ENCODE peak calls at places on chromosome 10, in five cellular contexts. One of them, this sample, is unnamed.

GRCh38 chr10:14185501-14186045 is 145.2 kb downstream of the FRMD4A start:
- DNase-seq in HepG2: peak; percentile 84
- DNase-seq in NT2/D1: peak; percentile 64
- DNase-seq in H1: peak; percentile 64
- DNase-seq in GM12878: peak; percentile 86
- DNase-seq in this sample: peak; percentile 52

GRCh38 chr10:87605656-87606308 is 53.9 kb upstream of the PAPSS2 start:
- DNase-seq in H1: no peak
- DNase-seq in HepG2: no peak
- DNase-seq in NT2/D1: no peak
- DNase-seq in GM12878: no peak
- DNase-seq in this sample: no peak

GRCh38 chr10:117439243-117439912 is 64.1 kb upstream of the PDZD8 start:
- DNase-seq in H1: no peak
- DNase-seq in NT2/D1: no peak
- DNase-seq in HepG2: no peak
- DNase-seq in GM12878: no peak
- DNase-seq in this sample: no peak

GRCh38 chr10:3838723-3839437 is 53.9 kb upstream of the KLF6 start:
- DNase-seq in NT2/D1: no peak
- DNase-seq in GM12878: no peak
- DNase-seq in H1: no peak
- DNase-seq in HepG2: no peak
- DNase-seq in this sample: no peak

GRCh38 chr10:104441601-104442000 is 88.0 kb downstream of the CFAP58 start:
- DNase-seq in GM12878: no peak
- DNase-seq in H1: no peak
- DNase-seq in NT2/D1: no peak
- DNase-seq in HepG2: no peak
- DNase-seq in this sample: no peak

GRCh38 chr10:68992721-68993440 is 4.3 kb downstream of the KIFBP start:
- DNase-seq in GM12878: no peak
- DNase-seq in NT2/D1: no peak
- DNase-seq in H1: no peak
- DNase-seq in HepG2: no peak
- DNase-seq in this sample: no peak

GRCh38 chr10:86180861-86181260 is 185.7 kb downstream of the GRID1 start:
- DNase-seq in NT2/D1: no peak
- DNase-seq in HepG2: no peak
- DNase-seq in GM12878: no peak
- DNase-seq in H1: no peak
- DNase-seq in this sample: no peak

GRCh38 chr10:27605337-27605736 is 101.2 kb downstream of the RAB18 start:
- DNase-seq in HepG2: no peak
- DNase-seq in GM12878: no peak
- DNase-seq in NT2/D1: no peak
- DNase-seq in H1: no peak
- DNase-seq in this sample: no peak

GRCh38 chr10:89373916-89374711 is 3.7 kb upstream of the IFIT1B start:
- DNase-seq in NT2/D1: no peak
- DNase-seq in GM12878: no peak
- DNase-seq in HepG2: peak; percentile 93
- DNase-seq in H1: no peak
- DNase-seq in this sample: no peak

GRCh38 chr10:69439350-69439739 is 11.9 kb upstream of the TSPAN15 start:
- DNase-seq in HepG2: no peak
- DNase-seq in NT2/D1: no peak
- DNase-seq in H1: no peak
- DNase-seq in GM12878: no peak
- DNase-seq in this sample: no peak

GRCh38 chr10:63819753-63820347 is 298.6 kb downstream of the REEP3 start:
- DNase-seq in NT2/D1: peak; percentile 25
- DNase-seq in HepG2: peak; percentile 33
- DNase-seq in GM12878: no peak
- DNase-seq in H1: peak; percentile 75
- DNase-seq in this sample: peak; percentile 37

GRCh38 chr10:19250542-19250941 is 201.9 kb downstream of the MALRD1 start:
- DNase-seq in HepG2: no peak
- DNase-seq in H1: no peak
- DNase-seq in NT2/D1: no peak
- DNase-seq in GM12878: no peak
- DNase-seq in this sample: no peak

GRCh38 chr10:14653271-14654161 is 121.2 kb downstream of the FAM107B start:
- DNase-seq in GM12878: no peak
- DNase-seq in NT2/D1: no peak
- DNase-seq in H1: no peak
- DNase-seq in HepG2: no peak
- DNase-seq in this sample: peak; percentile 53

GRCh38 chr10:52479567-52479966 is 165.5 kb downstream of the DKK1 start:
- DNase-seq in GM12878: no peak
- DNase-seq in NT2/D1: no peak
- DNase-seq in HepG2: no peak
- DNase-seq in H1: no peak
- DNase-seq in this sample: no peak

GRCh38 chr10:27724287-27724686 is 21.3 kb downstream of the MKX start:
- DNase-seq in NT2/D1: no peak
- DNase-seq in H1: no peak
- DNase-seq in HepG2: no peak
- DNase-seq in GM12878: no peak
- DNase-seq in this sample: no peak

GRCh38 chr10:6737758-6738463 is 157.8 kb upstream of the PRKCQ start:
- DNase-seq in GM12878: no peak
- DNase-seq in HepG2: no peak
- DNase-seq in H1: no peak
- DNase-seq in NT2/D1: no peak
- DNase-seq in this sample: peak; percentile 27

GRCh38 chr10:106863549-106863948 is 301.0 kb downstream of the SORCS1 start:
- DNase-seq in HepG2: no peak
- DNase-seq in H1: no peak
- DNase-seq in NT2/D1: no peak
- DNase-seq in GM12878: no peak
- DNase-seq in this sample: peak; percentile 43

GRCh38 chr10:102963237-102963886 is 45.3 kb downstream of the CNNM2 start:
- DNase-seq in HepG2: no peak
- DNase-seq in H1: no peak
- DNase-seq in NT2/D1: no peak
- DNase-seq in GM12878: no peak
- DNase-seq in this sample: no peak

GRCh38 chr10:86967481-86967941 is 771 bp upstream of the ADIRF start:
- DNase-seq in GM12878: no peak
- DNase-seq in HepG2: no peak
- DNase-seq in NT2/D1: no peak
- DNase-seq in H1: no peak
- DNase-seq in this sample: no peak

GRCh38 chr10:29689001-29689400 is 54.2 kb upstream of the SVIL start:
- DNase-seq in NT2/D1: no peak
- DNase-seq in HepG2: peak; percentile 21
- DNase-seq in H1: no peak
- DNase-seq in GM12878: no peak
- DNase-seq in this sample: no peak

GRCh38 chr10:117736655-117737054 is 194.1 kb downstream of the EMX2 start:
- DNase-seq in HepG2: peak; percentile 4
- DNase-seq in H1: no peak
- DNase-seq in NT2/D1: no peak
- DNase-seq in GM12878: no peak
- DNase-seq in this sample: no peak

GRCh38 chr10:87685832-87686589 is 26.3 kb downstream of the PAPSS2 start:
- DNase-seq in HepG2: no peak
- DNase-seq in H1: no peak
- DNase-seq in GM12878: no peak
- DNase-seq in NT2/D1: no peak
- DNase-seq in this sample: no peak

GRCh38 chr10:104472957-104473745 is 119.5 kb downstream of the CFAP58 start:
- DNase-seq in HepG2: no peak
- DNase-seq in NT2/D1: no peak
- DNase-seq in GM12878: no peak
- DNase-seq in H1: no peak
- DNase-seq in this sample: no peak

GRCh38 chr10:60377955-60378354 is 11.7 kb downstream of the ANK3 start:
- DNase-seq in GM12878: no peak
- DNase-seq in H1: no peak
- DNase-seq in HepG2: no peak
- DNase-seq in NT2/D1: no peak
- DNase-seq in this sample: no peak

GRCh38 chr10:131162211-131162610 is 149.3 kb downstream of the TCERG1L start:
- DNase-seq in NT2/D1: no peak
- DNase-seq in HepG2: no peak
- DNase-seq in GM12878: no peak
- DNase-seq in H1: no peak
- DNase-seq in this sample: no peak

GRCh38 chr10:74542077-74542476 is 284.3 kb upstream of the KAT6B start:
- DNase-seq in HepG2: no peak
- DNase-seq in H1: no peak
- DNase-seq in GM12878: no peak
- DNase-seq in NT2/D1: no peak
- DNase-seq in this sample: no peak

GRCh38 chr10:114507449-114507848 is 103.1 kb upstream of the AFAP1L2 start:
- DNase-seq in H1: no peak
- DNase-seq in HepG2: no peak
- DNase-seq in NT2/D1: no peak
- DNase-seq in GM12878: no peak
- DNase-seq in this sample: no peak

GRCh38 chr10:124244256-124244877 is 151.0 kb upstream of the CHST15 start:
- DNase-seq in GM12878: no peak
- DNase-seq in H1: no peak
- DNase-seq in HepG2: no peak
- DNase-seq in NT2/D1: no peak
- DNase-seq in this sample: no peak

GRCh38 chr10:121131426-121132277 is 280.5 kb downstream of the WDR11 start:
- DNase-seq in GM12878: no peak
- DNase-seq in NT2/D1: no peak
- DNase-seq in HepG2: no peak
- DNase-seq in H1: no peak
- DNase-seq in this sample: no peak

GRCh38 chr10:49518982-49519578 is 19.8 kb downstream of the ERCC6 start:
- DNase-seq in NT2/D1: no peak
- DNase-seq in H1: peak; percentile 56
- DNase-seq in GM12878: no peak
- DNase-seq in HepG2: peak; percentile 36
- DNase-seq in this sample: peak; percentile 66

GRCh38 chr10:89207801-89208551 is 859 bp upstream of the CH25H start:
- DNase-seq in HepG2: no peak
- DNase-seq in NT2/D1: no peak
- DNase-seq in H1: peak; percentile 74
- DNase-seq in GM12878: no peak
- DNase-seq in this sample: peak; percentile 38

GRCh38 chr10:114953047-114953446 is 15.1 kb downstream of the TRUB1 start:
- DNase-seq in GM12878: no peak
- DNase-seq in NT2/D1: no peak
- DNase-seq in H1: no peak
- DNase-seq in HepG2: no peak
- DNase-seq in this sample: no peak

GRCh38 chr10:83680470-83680891 is 458.8 kb upstream of the GHITM start:
- DNase-seq in GM12878: peak; percentile 95
- DNase-seq in H1: no peak
- DNase-seq in NT2/D1: no peak
- DNase-seq in HepG2: no peak
- DNase-seq in this sample: no peak
- TF ChIP-seq SUZ12 in GM12878: no peak
- TF ChIP-seq SUZ12 in H1: no peak
- TF ChIP-seq SUZ12 in NT2/D1: no peak
- TF ChIP-seq SUZ12 in HepG2: no peak
- TF ChIP-seq SUZ12 in this sample: no peak

GRCh38 chr10:43292745-43293676 is 26.1 kb upstream of the RASGEF1A start:
- DNase-seq in GM12878: no peak
- DNase-seq in NT2/D1: no peak
- DNase-seq in HepG2: peak; percentile 21
- DNase-seq in H1: no peak
- DNase-seq in this sample: peak; percentile 68

GRCh38 chr10:43286076-43286805 is 19.4 kb upstream of the RASGEF1A start:
- DNase-seq in H1: no peak
- DNase-seq in GM12878: no peak
- DNase-seq in HepG2: no peak
- DNase-seq in NT2/D1: no peak
- DNase-seq in this sample: no peak

GRCh38 chr10:43284341-43284910 is 17.6 kb upstream of the RASGEF1A start:
- DNase-seq in HepG2: no peak
- DNase-seq in NT2/D1: no peak
- DNase-seq in H1: no peak
- DNase-seq in GM12878: no peak
- DNase-seq in this sample: no peak

GRCh38 chr10:43282881-43283280 is 16.0 kb upstream of the RASGEF1A start:
- DNase-seq in HepG2: no peak
- DNase-seq in GM12878: no peak
- DNase-seq in NT2/D1: peak; percentile 62
- DNase-seq in H1: peak; percentile 91
- DNase-seq in this sample: peak; percentile 40

GRCh38 chr10:43287056-43288007 is 20.5 kb upstream of the RASGEF1A start:
- DNase-seq in H1: no peak
- DNase-seq in GM12878: peak; percentile 27
- DNase-seq in NT2/D1: no peak
- DNase-seq in HepG2: no peak
- DNase-seq in this sample: no peak
- TF ChIP-seq SUZ12 in H1: no peak
- TF ChIP-seq SUZ12 in GM12878: no peak
- TF ChIP-seq SUZ12 in NT2/D1: no peak
- TF ChIP-seq SUZ12 in HepG2: no peak
- TF ChIP-seq SUZ12 in this sample: no peak

GRCh38 chr10:132745971-132746370 is 40.0 kb downstream of the NKX6-2 start:
- DNase-seq in NT2/D1: no peak
- DNase-seq in GM12878: no peak
- DNase-seq in HepG2: no peak
- DNase-seq in H1: no peak
- DNase-seq in this sample: no peak
- TF ChIP-seq SUZ12 in NT2/D1: no peak
- TF ChIP-seq SUZ12 in GM12878: no peak
- TF ChIP-seq SUZ12 in HepG2: no peak
- TF ChIP-seq SUZ12 in H1: no peak
- TF ChIP-seq SUZ12 in this sample: no peak

GRCh38 chr10:101744267-101744666 is 31.6 kb downstream of the FGF8 start:
- DNase-seq in HepG2: no peak
- DNase-seq in GM12878: no peak
- DNase-seq in NT2/D1: no peak
- DNase-seq in H1: no peak
- DNase-seq in this sample: no peak

GRCh38 chr10:101749033-101749432 is 26.9 kb downstream of the FGF8 start:
- DNase-seq in HepG2: no peak
- DNase-seq in NT2/D1: peak; percentile 30
- DNase-seq in H1: no peak
- DNase-seq in GM12878: no peak
- DNase-seq in this sample: peak; percentile 68

GRCh38 chr10:101748496-101748895 is 27.4 kb downstream of the FGF8 start:
- DNase-seq in GM12878: no peak
- DNase-seq in HepG2: no peak
- DNase-seq in NT2/D1: no peak
- DNase-seq in H1: no peak
- DNase-seq in this sample: no peak

GRCh38 chr10:101741938-101742337 is 34.0 kb downstream of the FGF8 start:
- DNase-seq in H1: no peak
- DNase-seq in GM12878: no peak
- DNase-seq in NT2/D1: no peak
- DNase-seq in HepG2: no peak
- DNase-seq in this sample: no peak

GRCh38 chr10:101745074-101745690 is 30.7 kb downstream of the FGF8 start:
- DNase-seq in GM12878: no peak
- DNase-seq in H1: no peak
- DNase-seq in NT2/D1: no peak
- DNase-seq in HepG2: no peak
- DNase-seq in this sample: no peak
- TF ChIP-seq SUZ12 in GM12878: no peak
- TF ChIP-seq SUZ12 in H1: no peak
- TF ChIP-seq SUZ12 in NT2/D1: no peak
- TF ChIP-seq SUZ12 in HepG2: no peak
- TF ChIP-seq SUZ12 in this sample: no peak

GRCh38 chr10:93851169-93851568 is 42.6 kb upstream of the SLC35G1 start:
- DNase-seq in H1: no peak
- DNase-seq in NT2/D1: no peak
- DNase-seq in GM12878: no peak
- DNase-seq in HepG2: no peak
- DNase-seq in this sample: no peak
- TF ChIP-seq SUZ12 in H1: no peak
- TF ChIP-seq SUZ12 in NT2/D1: no peak
- TF ChIP-seq SUZ12 in GM12878: no peak
- TF ChIP-seq SUZ12 in HepG2: no peak
- TF ChIP-seq SUZ12 in this sample: no peak